ENCODE peak calls at places on chromosomes 1 and 21, in nine cellular contexts. S is CD8-positive, alpha-beta T cell; E is heart right ventricle; F is hepatocyte; C is K562; Q is CD8-positive, alpha-beta memory T cell; O is BJ; N is aorta; D is heart left ventricle. P is an unnamed sample. For H3K27me3, the result is how much of the 10 kb centered on the place peaks cover.

GRCh38 chr1:209104646-209105045 is 478.9 kb upstream of the CAMK1G start:
- DNase-seq in S (no peak), E (no peak), F (no peak), C (no peak), Q (no peak), O (no peak), N (no peak), D (no peak), P (no peak)

GRCh38 chr1:30596470-30596869 is 126.9 kb downstream of the MATN1 start:
- DNase-seq in S (no peak), E (no peak), F (no peak), C (no peak), Q (no peak), O (no peak), N (no peak), D (no peak), P (no peak)

GRCh38 chr1:237834048-237834447 is 56.7 kb downstream of the ZP4 start:
- DNase-seq in S (no peak), E (no peak), F (no peak), C (no peak), Q (no peak), O (no peak), N (no peak), D (no peak), P (no peak)

GRCh38 chr1:54474500-54475235 is 68.5 kb upstream of the SSBP3 start:
- DNase-seq in S (no peak), E (peak), F (peak), C (peak), Q (peak), O (no peak), N (no peak), D (peak), P (no peak)

GRCh38 chr1:93615201-93616150 is 66.2 kb downstream of the BCAR3 start:
- DNase-seq in S (no peak), E (no peak), F (peak), C (peak), Q (no peak), O (peak), N (no peak), D (no peak), P (no peak)

GRCh38 chr1:202154148-202154765 is 6.1 kb downstream of the PTPN7 start:
- DNase-seq in S (no peak), E (no peak), F (no peak), C (no peak), Q (no peak), O (no peak), N (no peak), D (peak), P (no peak)

GRCh38 chr1:93581917-93582850 is 99.5 kb downstream of the BCAR3 start:
- DNase-seq in S (no peak), E (no peak), F (peak), C (no peak), Q (no peak), O (no peak), N (no peak), D (no peak), P (no peak)

GRCh38 chr1:217224201-217224600 is 406.7 kb downstream of the GPATCH2 start:
- DNase-seq in S (no peak), E (no peak), F (no peak), C (no peak), Q (no peak), O (no peak), N (no peak), D (no peak), P (no peak)

GRCh38 chr21:22791986-22792560 is 1793.9 kb downstream of the NCAM2 start:
- DNase-seq in S (no peak), E (no peak), F (peak), C (peak), Q (no peak), O (no peak), N (no peak), D (no peak), P (peak)

GRCh38 chr1:236802264-236802663 is 7.2 kb downstream of the MTR start:
- DNase-seq in S (no peak), E (no peak), F (no peak), C (no peak), Q (no peak), O (no peak), N (no peak), D (no peak), P (no peak)

GRCh38 chr1:210332233-210332632 is 3.5 kb downstream of the HHAT start:
- DNase-seq in S (no peak), E (no peak), F (no peak), C (no peak), Q (peak), O (no peak), N (no peak), D (no peak), P (no peak)

GRCh38 chr21:44349847-44350772 is 3.3 kb upstream of the TRPM2 start:
- DNase-seq in S (no peak), E (no peak), F (no peak), C (no peak), Q (no peak), O (no peak), N (peak), D (no peak), P (no peak)

GRCh38 chr1:19385869-19386591 is 73.9 kb downstream of the SLC66A1 start:
- DNase-seq in S (no peak), E (peak), F (peak), C (no peak), Q (no peak), O (no peak), N (no peak), D (peak), P (no peak)

GRCh38 chr1:234879157-234880080 is 249.2 kb downstream of the TOMM20 start:
- DNase-seq in S (no peak), E (no peak), F (no peak), C (no peak), Q (no peak), O (no peak), N (no peak), D (peak), P (no peak)

GRCh38 chr1:165854101-165854845 is 26.9 kb downstream of the UCK2 start:
- DNase-seq in S (no peak), E (no peak), F (peak), C (no peak), Q (no peak), O (peak), N (no peak), D (peak), P (peak)

GRCh38 chr1:198778049-198778448 is 139.2 kb downstream of the PTPRC start:
- DNase-seq in S (no peak), E (no peak), F (no peak), C (no peak), Q (no peak), O (no peak), N (peak), D (no peak), P (no peak)

GRCh38 chr1:206867261-206867660 is 1.8 kb downstream of the IL20 start:
- DNase-seq in S (no peak), E (no peak), F (no peak), C (no peak), Q (no peak), O (no peak), N (no peak), D (no peak), P (no peak)

GRCh38 chr21:14488805-14489204 is 57.3 kb downstream of the SAMSN1 start:
- DNase-seq in S (no peak), E (no peak), F (no peak), C (no peak), Q (no peak), O (no peak), N (no peak), D (no peak), P (no peak)

GRCh38 chr21:42639646-42640152 is 13.7 kb upstream of the PDE9A start:
- DNase-seq in S (no peak), E (no peak), F (no peak), C (no peak), Q (no peak), O (no peak), N (peak), D (no peak), P (no peak)

GRCh38 chr1:14111121-14111520 is 411.1 kb downstream of the PRDM2 start:
- DNase-seq in S (no peak), E (no peak), F (no peak), C (no peak), Q (no peak), O (no peak), N (no peak), D (no peak), P (no peak)

GRCh38 chr1:43359696-43360095 is 915 bp downstream of the CDC20 start:
- DNase-seq in S (no peak), E (no peak), F (no peak), C (no peak), Q (no peak), O (no peak), N (no peak), D (no peak), P (no peak)

GRCh38 chr21:30839304-30839703 is 9.7 kb upstream of the KRTAP7-1 start:
- DNase-seq in S (no peak), E (no peak), F (peak), C (peak), Q (no peak), O (no peak), N (no peak), D (no peak), P (no peak)

GRCh38 chr1:96473791-96474452 is 247.7 kb upstream of the PTBP2 start:
- DNase-seq in S (no peak), E (no peak), F (no peak), C (no peak), Q (no peak), O (no peak), N (no peak), D (no peak), P (peak)

GRCh38 chr1:43796111-43796581 is 88.8 kb downstream of the ST3GAL3 start:
- DNase-seq in S (no peak), E (no peak), F (no peak), C (no peak), Q (no peak), O (no peak), N (no peak), D (no peak), P (no peak)

GRCh38 chr1:4227986-4228385 is 327.9 kb upstream of the C1orf174 start:
- DNase-seq in S (no peak), E (no peak), F (no peak), C (peak), Q (no peak), O (no peak), N (no peak), D (no peak), P (no peak)

GRCh38 chr1:208235983-208236761 is 8.0 kb downstream of the PLXNA2 start:
- DNase-seq in S (no peak), E (peak), F (peak), C (peak), Q (no peak), O (no peak), N (peak), D (peak), P (peak)

GRCh38 chr1:77007675-77008074 is 140.4 kb downstream of the ST6GALNAC5 start:
- DNase-seq in S (no peak), E (no peak), F (no peak), C (no peak), Q (no peak), O (no peak), N (no peak), D (no peak), P (no peak)

GRCh38 chr1:66137235-66137634 is 344.5 kb downstream of the PDE4B start:
- DNase-seq in S (no peak), E (no peak), F (no peak), C (no peak), Q (no peak), O (no peak), N (no peak), D (no peak), P (no peak)

GRCh38 chr1:83511327-83511726 is 487.6 kb downstream of the TTLL7 start:
- DNase-seq in S (no peak), E (no peak), F (no peak), C (no peak), Q (no peak), O (no peak), N (no peak), D (no peak), P (no peak)

GRCh38 chr1:188782220-188782841 is 1695.3 kb downstream of the BRINP3 start:
- DNase-seq in S (no peak), E (no peak), F (peak), C (peak), Q (no peak), O (no peak), N (no peak), D (no peak), P (peak)

GRCh38 chr1:11080931-11081330 is 18.7 kb downstream of the EXOSC10 start:
- DNase-seq in S (no peak), E (no peak), F (no peak), C (no peak), Q (no peak), O (no peak), N (peak), D (no peak), P (no peak)

GRCh38 chr1:159012495-159012894 is 2.8 kb downstream of the IFI16 start:
- DNase-seq in S (no peak), E (no peak), F (no peak), C (no peak), Q (peak), O (no peak), N (no peak), D (no peak), P (no peak)

GRCh38 chr1:111944121-111944785 is 45.2 kb downstream of the KCND3 start:
- DNase-seq in S (no peak), E (peak), F (no peak), C (no peak), Q (no peak), O (no peak), N (no peak), D (peak), P (no peak)

GRCh38 chr1:209651148-209651547 is 1.1 kb downstream of the LAMB3 start:
- DNase-seq in S (peak), E (peak), F (peak), C (peak), Q (no peak), O (peak), N (peak), D (peak), P (peak)

GRCh38 chr1:190478193-190479007 is 736 bp upstream of the BRINP3 start:
- DNase-seq in S (no peak), E (no peak), F (peak), C (no peak), Q (no peak), O (no peak), N (no peak), D (peak), P (no peak)

GRCh38 chr1:108592030-108592759 is 32.3 kb downstream of the EEIG2 start:
- DNase-seq in S (no peak), E (no peak), F (no peak), C (no peak), Q (peak), O (no peak), N (no peak), D (no peak), P (no peak)

GRCh38 chr1:167100730-167101129 is 6.9 kb downstream of the STYXL2 start:
- DNase-seq in S (no peak), E (no peak), F (no peak), C (no peak), Q (no peak), O (no peak), N (no peak), D (no peak), P (no peak)

GRCh38 chr1:171641076-171641864 is 11.2 kb downstream of the MYOC start:
- DNase-seq in S (no peak), E (no peak), F (no peak), C (no peak), Q (no peak), O (no peak), N (no peak), D (no peak), P (no peak)

GRCh38 chr1:152543808-152544207 is 22.8 kb downstream of the LCE3E start:
- DNase-seq in S (no peak), E (no peak), F (no peak), C (peak), Q (no peak), O (no peak), N (no peak), D (no peak), P (no peak)

GRCh38 chr1:55214214-55214902 is 806 bp downstream of the USP24 start:
- DNase-seq in S (peak), E (peak), F (peak), C (peak), Q (peak), O (no peak), N (peak), D (peak), P (no peak)

GRCh38 chr1:53024117-53024516 is 37.9 kb upstream of the PODN start:
- DNase-seq in S (no peak), E (no peak), F (no peak), C (no peak), Q (no peak), O (no peak), N (no peak), D (no peak), P (no peak)
- H3K27me3 ChIP-seq in S (under half), E (under half), F (under half), C (under half), Q (under half), O (under half), N (under half), D (under half), P (under half)

GRCh38 chr1:41365772-41366427 is 4.7 kb downstream of the FOXO6 start:
- DNase-seq in S (no peak), E (no peak), F (no peak), C (no peak), Q (peak), O (no peak), N (no peak), D (peak), P (no peak)

GRCh38 chr1:41364444-41365319 is 3.4 kb downstream of the FOXO6 start:
- DNase-seq in S (no peak), E (no peak), F (no peak), C (no peak), Q (no peak), O (no peak), N (no peak), D (peak), P (no peak)

GRCh38 chr1:41366428-41367101 is 5.3 kb downstream of the FOXO6 start:
- DNase-seq in S (peak), E (no peak), F (peak), C (peak), Q (peak), O (no peak), N (no peak), D (no peak), P (no peak)

GRCh38 chr1:41363632-41364320 is 2.5 kb downstream of the FOXO6 start:
- DNase-seq in S (no peak), E (no peak), F (no peak), C (no peak), Q (no peak), O (no peak), N (no peak), D (peak), P (no peak)

GRCh38 chr1:41365320-41365633 is 4.0 kb downstream of the FOXO6 start:
- DNase-seq in S (no peak), E (no peak), F (no peak), C (no peak), Q (no peak), O (no peak), N (no peak), D (peak), P (no peak)
- H3K4me3 ChIP-seq in S (no peak), E (no peak), F (no peak), C (no peak), Q (no peak), O (no peak), N (no peak), D (no peak), P (no peak)

GRCh38 chr1:2833454-2834145 is 32.1 kb upstream of the TTC34 start:
- DNase-seq in S (no peak), E (no peak), F (no peak), C (no peak), Q (no peak), O (no peak), N (no peak), D (peak), P (no peak)
- H3K27me3 ChIP-seq in S (under half), E (under half), F (under half), C (under half), Q (under half), O (under half), N (under half), D (under half), P (under half)

DNA sequence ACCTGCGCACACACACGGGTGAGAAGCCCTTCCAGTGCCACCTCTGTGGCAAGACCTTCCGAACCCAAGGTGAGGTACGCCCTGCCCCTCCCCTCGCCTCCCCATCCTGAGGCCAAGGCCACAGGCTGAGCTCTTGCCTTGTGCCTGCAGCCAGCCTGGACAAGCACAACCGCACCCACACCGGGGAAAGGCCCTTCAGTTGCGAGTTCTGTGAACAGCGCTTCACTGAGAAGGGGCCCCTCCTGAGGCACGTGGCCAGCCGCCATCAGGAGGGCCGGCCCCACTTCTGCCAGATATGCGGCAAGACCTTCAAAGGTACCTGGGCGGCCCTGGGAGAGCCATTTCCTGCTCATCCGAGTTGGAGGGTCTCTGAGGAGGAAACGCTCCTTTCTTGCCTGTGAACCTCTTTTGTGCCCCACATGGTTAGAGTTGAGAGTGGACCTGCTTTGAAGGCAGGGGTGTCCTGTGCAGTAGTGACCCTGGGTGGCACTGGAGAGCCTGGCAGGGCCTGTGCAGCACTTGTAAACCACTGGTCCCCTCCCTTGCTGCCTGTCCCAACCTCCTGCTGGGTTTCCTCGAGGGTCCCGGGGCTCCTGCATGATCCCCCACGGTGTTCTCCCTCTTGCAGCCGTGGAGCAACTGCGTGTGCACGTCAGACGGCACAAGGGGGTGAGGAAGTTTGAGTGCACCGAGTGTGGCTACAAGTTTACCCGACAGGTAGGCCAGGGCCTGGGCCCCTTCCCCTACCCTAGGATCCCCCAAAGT is 8.5 kb downstream of the ZBTB48 start:
- DNase-seq in S (no peak), E (no peak), F (no peak), C (no peak), Q (no peak), O (no peak), N (no peak), D (no peak), P (no peak)
- H3K4me3 ChIP-seq in S (no peak), E (no peak), F (no peak), C (no peak), Q (no peak), O (no peak), N (no peak), D (no peak), P (no peak)

GRCh38 chr1:37034301-37035013 is at the start of gene GRIK3:
- DNase-seq in S (no peak), E (no peak), F (peak), C (no peak), Q (no peak), O (no peak), N (no peak), D (no peak), P (no peak)

GRCh38 chr1:37036667-37037053 is 2.3 kb upstream of the GRIK3 start:
- DNase-seq in S (no peak), E (no peak), F (no peak), C (no peak), Q (no peak), O (no peak), N (no peak), D (no peak), P (no peak)

GRCh38 chr1:37037675-37038074 is 3.4 kb upstream of the GRIK3 start:
- DNase-seq in S (no peak), E (no peak), F (no peak), C (no peak), Q (no peak), O (no peak), N (no peak), D (no peak), P (no peak)

GRCh38 chr1:37035014-37035686 is 835 bp upstream of the GRIK3 start:
- DNase-seq in S (no peak), E (no peak), F (no peak), C (no peak), Q (no peak), O (no peak), N (no peak), D (no peak), P (no peak)

GRCh38 chr1:37035828-37036666 is 1.7 kb upstream of the GRIK3 start:
- DNase-seq in S (no peak), E (no peak), F (no peak), C (peak), Q (no peak), O (no peak), N (no peak), D (no peak), P (no peak)
- H3K27me3 ChIP-seq in S (under half), E (half or more), F (half or more), C (under half), Q (under half), O (under half), N (under half), D (half or more), P (half or more)

GRCh38 chr1:219924348-219924747 is 4.0 kb downstream of the SLC30A10 start:
- DNase-seq in S (no peak), E (no peak), F (peak), C (no peak), Q (no peak), O (no peak), N (no peak), D (no peak), P (no peak)

GRCh38 chr1:219926363-219926998 is 1.9 kb downstream of the SLC30A10 start:
- DNase-seq in S (no peak), E (no peak), F (peak), C (peak), Q (no peak), O (no peak), N (no peak), D (no peak), P (no peak)

GRCh38 chr1:219928791-219929118 is 398 bp upstream of the SLC30A10 start:
- DNase-seq in S (no peak), E (no peak), F (no peak), C (no peak), Q (no peak), O (no peak), N (no peak), D (no peak), P (no peak)

GRCh38 chr1:219927956-219928790 is at the start of gene SLC30A10:
- DNase-seq in S (no peak), E (peak), F (peak), C (peak), Q (no peak), O (no peak), N (peak), D (peak), P (no peak)

GRCh38 chr1:219927298-219927955 is 930 bp downstream of the SLC30A10 start:
- DNase-seq in S (no peak), E (no peak), F (no peak), C (no peak), Q (no peak), O (no peak), N (no peak), D (no peak), P (no peak)
- H3K4me3 ChIP-seq in S (no peak), E (peak), F (peak), C (peak), Q (no peak), O (no peak), N (peak), D (peak), P (peak)